ENCODE peak calls at places on chromosome 13, in six cellular contexts. W is NCI-H446; A is HEK293T; U is central memory CD4-positive, alpha-beta T cell; Y is stimulated activated CD4-positive, alpha-beta T cell treated with anti-CD3 and anti-CD28 coated beads, Interleukin-1b, Interleukin-23, amount 100 ng/mL, for 1 hour; B is CD4-positive, alpha-beta T cell. M is an unnamed sample.

GRCh38 chr13:45433381-45433790 is 15.2 kb upstream of the SLC25A30 start:
- DNase-seq in A (no peak), B (no peak), W (no peak), Y (no peak), U (no peak), M (no peak)

GRCh38 chr13:97108535-97108910 is 113.6 kb upstream of the MBNL2 start:
- DNase-seq in U (no peak), W (no peak), Y (no peak), B (no peak), A (no peak), M (no peak)

GRCh38 chr13:33519561-33520479 is 234.3 kb upstream of the STARD13 start:
- DNase-seq in Y (no peak), B (no peak), U (no peak), W (no peak), A (no peak), M (no peak)

GRCh38 chr13:42211704-42212103 is 60.2 kb upstream of the AKAP11 start:
- DNase-seq in A (no peak), U (no peak), Y (no peak), W (no peak), B (no peak), M (no peak)

GRCh38 chr13:36354842-36355241 is 8.6 kb upstream of the SPART start:
- DNase-seq in U (no peak), B (no peak), Y (no peak), W (no peak), A (no peak), M (no peak)

GRCh38 chr13:112702341-112702982 is 12.6 kb downstream of the ATP11A start:
- DNase-seq in U (no peak), Y (no peak), B (no peak), A (no peak), W (no peak), M (no peak)

GRCh38 chr13:33401238-33401637 is 115.7 kb upstream of the STARD13 start:
- DNase-seq in Y (no peak), W (peak), U (no peak), A (no peak), B (no peak), M (no peak)

GRCh38 chr13:101941095-101941777 is 460.6 kb downstream of the FGF14 start:
- DNase-seq in A (no peak), Y (no peak), W (no peak), U (no peak), B (no peak), M (no peak)

GRCh38 chr13:77860621-77861020 is 58.0 kb downstream of the EDNRB start:
- DNase-seq in U (no peak), A (no peak), W (no peak), B (no peak), Y (no peak), M (no peak)

GRCh38 chr13:113597386-113598080 is 13.0 kb downstream of the TFDP1 start:
- DNase-seq in A (no peak), U (no peak), Y (no peak), B (no peak), W (no peak), M (no peak)

GRCh38 chr13:63308585-63308984 is 1892.9 kb upstream of the PCDH20 start:
- DNase-seq in Y (no peak), W (no peak), U (no peak), B (no peak), A (no peak), M (no peak)

GRCh38 chr13:99354371-99354951 is 47.3 kb upstream of the GPR183 start:
- DNase-seq in U (no peak), A (no peak), B (no peak), Y (no peak), W (no peak), M (no peak)

GRCh38 chr13:20270163-20270865 is 38.2 kb upstream of the GJB6 start:
- DNase-seq in B (no peak), A (no peak), Y (no peak), U (no peak), W (no peak), M (no peak)

GRCh38 chr13:74070065-74070464 is 64.1 kb downstream of the KLF12 start:
- DNase-seq in W (no peak), B (no peak), Y (no peak), U (peak), A (no peak), M (peak)

GRCh38 chr13:101490400-101491015 is 38.0 kb downstream of the ITGBL1 start:
- DNase-seq in Y (no peak), B (no peak), U (no peak), A (no peak), W (no peak), M (no peak)

GRCh38 chr13:102183509-102184182 is 218.2 kb downstream of the FGF14 start:
- DNase-seq in B (no peak), U (no peak), A (no peak), W (no peak), Y (no peak), M (no peak)

GRCh38 chr13:99968521-99969367 is 2.8 kb downstream of the ZIC5 start:
- DNase-seq in Y (no peak), A (no peak), W (no peak), U (no peak), B (no peak), M (peak)

GRCh38 chr13:98664047-98664446 is 87.1 kb upstream of the STK24 start:
- DNase-seq in A (no peak), B (no peak), U (no peak), Y (peak), W (no peak), M (peak)

GRCh38 chr13:49652691-49653305 is 24.5 kb downstream of the ARL11 start:
- DNase-seq in W (no peak), B (no peak), A (peak), Y (no peak), U (no peak), M (peak)

GRCh38 chr13:51284339-51284738 is 55.2 kb upstream of the SERPINE3 start:
- DNase-seq in Y (no peak), W (no peak), U (no peak), B (no peak), A (no peak), M (no peak)

GRCh38 chr13:77918391-77919261 is at the start of gene EDNRB:
- DNase-seq in Y (no peak), W (no peak), B (no peak), A (peak), U (no peak), M (no peak)

GRCh38 chr13:51681037-51681678 is 96.9 kb downstream of the WDFY2 start:
- DNase-seq in U (no peak), Y (no peak), A (no peak), W (no peak), B (no peak), M (no peak)

GRCh38 chr13:47672982-47673670 is 327.9 kb downstream of the SUCLA2 start:
- DNase-seq in A (no peak), W (no peak), Y (no peak), B (no peak), U (no peak), M (no peak)

GRCh38 chr13:80438521-80438920 is 97.6 kb upstream of the SPRY2 start:
- DNase-seq in A (no peak), W (no peak), B (no peak), Y (no peak), U (no peak), M (no peak)

GRCh38 chr13:29756506-29756905 is 93.9 kb downstream of the UBL3 start:
- DNase-seq in W (no peak), B (no peak), Y (no peak), A (no peak), U (no peak), M (no peak)

GRCh38 chr13:113209336-113209879 is at the start of gene CUL4A:
- DNase-seq in U (peak), A (peak), B (peak), W (no peak), Y (peak), M (peak)

GRCh38 chr13:90717451-90717936 is 630.0 kb upstream of the MIR17HG start:
- DNase-seq in B (no peak), Y (no peak), W (no peak), U (no peak), A (no peak), M (peak)

GRCh38 chr13:52104624-52105023 is 24.2 kb downstream of the NEK5 start:
- DNase-seq in U (no peak), A (no peak), W (no peak), B (no peak), Y (no peak), M (peak)

GRCh38 chr13:74529968-74530367 is 395.8 kb upstream of the KLF12 start:
- DNase-seq in W (no peak), Y (no peak), A (no peak), B (no peak), U (no peak), M (no peak)

GRCh38 chr13:104937881-104938280 is 1597.6 kb downstream of the EFNB2 start:
- DNase-seq in Y (no peak), U (no peak), W (no peak), B (no peak), A (no peak), M (no peak)

GRCh38 chr13:26041476-26041875 is 10.3 kb downstream of the SHISA2 start:
- DNase-seq in B (no peak), W (no peak), A (no peak), Y (no peak), U (no peak), M (no peak)

GRCh38 chr13:110023729-110024645 is 237.6 kb upstream of the IRS2 start:
- DNase-seq in Y (no peak), A (no peak), U (no peak), B (no peak), W (no peak), M (no peak)

GRCh38 chr13:67100723-67101122 is 129.4 kb downstream of the PCDH9 start:
- DNase-seq in Y (no peak), B (no peak), A (no peak), W (no peak), U (no peak), M (peak)

GRCh38 chr13:99916366-99917103 is 55.0 kb downstream of the ZIC5 start:
- DNase-seq in W (peak), B (no peak), Y (no peak), A (peak), U (peak), M (peak)

M was measured in SW480.